ENCODE peak calls at places on chromosomes 2 and 18, in seven cellular contexts. B is epithelial cell of esophagus, D is upper lobe of right lung, Q is mucosa of descending colon, N is cardiac fibroblast, J is sigmoid colon, O is HL-60. V is an unnamed sample.
A peak's percentile ranks its signal among the peaks of the same experiment; 100 is the strongest.

GRCh38 chr2:27762951-27763906 is 8.3 kb upstream of the MRPL33 start:
- DNase-seq in D (no peak), N (no peak), Q (no peak), B (no peak), J (no peak), O (no peak), V (no peak)

GRCh38 chr2:232495292-232495691 is 7.7 kb upstream of the ECEL1 start:
- DNase-seq in Q (no peak), B (no peak), D (no peak), J (no peak), O (no peak), N (no peak), V (no peak)

GRCh38 chr2:88180594-88181240 is 10.6 kb downstream of the THNSL2 start:
- DNase-seq in D (no peak), O (no peak), B (peak; percentile 93), Q (no peak), J (no peak), N (no peak), V (no peak)

GRCh38 chr2:54545700-54546450 is 89.7 kb downstream of the SPTBN1 start:
- DNase-seq in J (no peak), O (no peak), Q (no peak), D (no peak), N (peak; percentile 71), B (peak; percentile 93), V (no peak)

GRCh38 chr2:3743951-3744555 is 40.7 kb downstream of the DCDC2C start:
- DNase-seq in N (no peak), B (no peak), Q (no peak), D (no peak), J (no peak), O (no peak), V (no peak)

GRCh38 chr2:5546176-5546575 is 146.0 kb upstream of the SOX11 start:
- DNase-seq in D (no peak), N (no peak), B (peak; percentile 51), Q (no peak), O (no peak), J (no peak), V (no peak)

GRCh38 chr2:5695641-5696350 is 3.6 kb downstream of the SOX11 start:
- DNase-seq in Q (no peak), J (no peak), O (no peak), B (no peak), D (no peak), N (no peak), V (no peak)

GRCh38 chr2:239387811-239388210 is 13.0 kb downstream of the HDAC4 start:
- DNase-seq in D (peak; percentile 43), Q (no peak), N (no peak), J (no peak), B (no peak), O (no peak), V (no peak)

GRCh38 chr2:159982842-159983785 is 79.3 kb downstream of the PLA2R1 start:
- DNase-seq in B (no peak), O (no peak), Q (no peak), N (peak; percentile 29), D (no peak), J (no peak), V (no peak)

GRCh38 chr2:9136997-9137819 is 69.4 kb upstream of the ASAP2 start:
- DNase-seq in N (no peak), Q (peak; percentile 95), O (no peak), D (no peak), J (peak; percentile 60), B (no peak), V (no peak)

GRCh38 chr2:69514406-69514805 is 77.2 kb upstream of the NFU1 start:
- DNase-seq in Q (no peak), N (peak; percentile 83), D (no peak), J (no peak), O (no peak), B (no peak), V (no peak)

GRCh38 chr18:3585656-3586509 is 135.9 kb downstream of the TGIF1 start:
- DNase-seq in O (peak; percentile 92), J (peak; percentile 87), Q (peak; percentile 86), B (peak; percentile 84), N (peak; percentile 91), D (peak; percentile 89), V (peak; percentile 66)

GRCh38 chr2:67054725-67055124 is 342.4 kb upstream of the ETAA1 start:
- DNase-seq in J (no peak), B (no peak), D (no peak), O (no peak), Q (no peak), N (no peak), V (no peak)

GRCh38 chr2:71331581-71332412 is at the start of gene ZNF638:
- DNase-seq in O (peak; percentile 87), B (peak; percentile 94), D (peak; percentile 97), Q (peak; percentile 96), J (peak; percentile 96), N (peak; percentile 93), V (peak; percentile 83)

GRCh38 chr2:24410976-24411375 is 50.6 kb upstream of the ITSN2 start:
- DNase-seq in O (no peak), B (no peak), J (no peak), N (no peak), D (no peak), Q (no peak), V (no peak)

GRCh38 chr2:13046557-13047165 is 329.9 kb downstream of the TRIB2 start:
- DNase-seq in J (no peak), O (no peak), B (peak; percentile 31), Q (no peak), N (peak; percentile 53), D (no peak), V (no peak)

GRCh38 chr2:177165731-177166711 is 46.6 kb upstream of the HNRNPA3 start:
- DNase-seq in J (no peak), Q (no peak), N (peak; percentile 32), B (peak; percentile 55), D (no peak), O (no peak), V (no peak)

GRCh38 chr2:126722546-126722945 is 66.6 kb downstream of the GYPC start:
- DNase-seq in D (no peak), J (no peak), N (no peak), Q (no peak), O (no peak), B (no peak), V (no peak)

GRCh38 chr2:236051803-236052202 is 116.4 kb downstream of the GBX2 start:
- DNase-seq in J (no peak), Q (no peak), B (no peak), D (no peak), N (no peak), O (no peak), V (no peak)

GRCh38 chr18:11665146-11665545 is 23.9 kb upstream of the GNAL start:
- DNase-seq in Q (no peak), O (no peak), N (no peak), J (no peak), D (peak; percentile 2), B (no peak), V (no peak)

GRCh38 chr2:49080681-49081080 is 73.6 kb downstream of the FSHR start:
- DNase-seq in O (no peak), D (no peak), N (no peak), Q (no peak), J (no peak), B (no peak), V (no peak)

GRCh38 chr2:237547841-237548416 is 18.4 kb upstream of the PRLH start:
- DNase-seq in J (no peak), O (no peak), B (no peak), D (no peak), N (no peak), Q (no peak), V (no peak)

DNA sequence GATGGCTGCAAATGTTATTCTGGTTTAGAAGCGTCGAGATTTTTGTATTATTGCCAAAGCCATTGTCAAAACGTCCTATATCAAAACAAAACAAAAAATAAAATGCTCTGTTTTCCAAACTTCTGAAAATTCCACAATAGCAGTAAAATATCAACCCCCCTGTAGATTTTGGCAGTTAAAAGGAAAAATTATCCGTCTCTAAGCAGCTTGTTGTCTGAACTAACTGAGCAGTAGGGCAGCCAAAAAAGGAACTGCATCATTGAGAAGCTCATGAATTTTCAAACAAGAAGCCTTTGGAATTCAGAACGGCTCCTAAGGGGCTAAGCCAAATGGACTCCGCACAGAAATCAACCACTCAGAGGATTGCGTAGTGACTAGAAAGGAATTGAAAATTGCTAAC is 195.5 kb upstream of the CWC22 start:
- DNase-seq in Q (no peak), J (no peak), O (no peak), N (peak; percentile 5), D (no peak), B (no peak), V (no peak)
- H3K4me3 ChIP-seq in Q (no peak overlapping the region), J (peak overlapping the region; percentile 31), O (no peak overlapping the region), N (no peak overlapping the region), D (no peak overlapping the region), B (no peak overlapping the region), V (no peak overlapping the region)

GRCh38 chr18:78978336-78979057 is 1.1 kb upstream of the SALL3 start:
- DNase-seq in D (no peak), O (no peak), N (no peak), Q (no peak), J (no peak), B (no peak), V (no peak)
- H3K4me3 ChIP-seq in D (no peak overlapping the region), O (no peak overlapping the region), N (no peak overlapping the region), Q (no peak overlapping the region), J (peak overlapping the region; percentile 25), B (no peak overlapping the region), V (no peak overlapping the region)

DNA sequence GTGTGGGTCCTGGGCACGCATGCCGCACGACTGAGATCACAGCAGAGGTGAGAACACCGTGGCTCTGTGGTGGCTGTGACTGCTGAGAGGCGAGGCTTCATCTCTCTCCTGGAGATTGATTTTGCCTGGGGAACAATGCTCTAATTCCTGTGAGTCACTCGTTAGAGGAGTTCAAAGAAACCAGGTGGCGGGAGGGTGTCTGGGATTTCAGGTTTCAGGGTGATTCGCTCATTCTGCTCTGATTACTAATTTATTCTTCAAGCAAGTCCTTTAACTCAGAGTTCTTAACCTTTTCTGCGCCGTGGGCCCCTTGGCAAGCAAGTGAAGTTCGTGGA is 56.3 kb downstream of the GLI2 start:
- DNase-seq in Q (no peak), N (peak; percentile 34), O (no peak), D (no peak), B (peak; percentile 92), J (no peak), V (no peak)
- H3K4me3 ChIP-seq in Q (no peak overlapping the region), N (no peak overlapping the region), O (no peak overlapping the region), D (no peak overlapping the region), B (no peak overlapping the region), J (no peak overlapping the region), V (no peak overlapping the region)

GRCh38 chr2:137659616-137660015 is 304.7 kb upstream of the HNMT start:
- DNase-seq in J (no peak), O (no peak), Q (no peak), B (peak; percentile 71), N (peak; percentile 17), D (no peak), V (no peak)
- H3K4me3 ChIP-seq in J (no peak overlapping the region), O (no peak overlapping the region), Q (no peak overlapping the region), B (no peak overlapping the region), N (no peak overlapping the region), D (no peak overlapping the region), V (no peak overlapping the region)

V was measured in CD8-positive, alpha-beta T cell.